ENCODE peak calls at places on chromosomes 6 and 20, in eight cellular contexts. A is ovary, B is AG10803, D is H1, F is upper lobe of right lung, J is IMR-90, L is GM06990, N is bronchial epithelial cell. G is an unnamed sample.

GRCh38 chr6:56794421-56794820 is 151.7 kb upstream of the DST start:
- DNase-seq in A (no peak), B (no peak), D (no peak), F (no peak), J (no peak), L (no peak), N (peak; percentile 50), G (no peak)

GRCh38 chr6:52595000-52595795 is 18.3 kb upstream of the TRAM2 start:
- DNase-seq in A (peak; percentile 59), B (peak; percentile 82), D (no peak), F (no peak), J (peak; percentile 94), L (peak; percentile 26), N (peak; percentile 61), G (peak; percentile 50)

GRCh38 chr6:38065734-38066133 is 246.2 kb downstream of the ZFAND3 start:
- DNase-seq in A (no peak), B (no peak), D (no peak), F (no peak), J (no peak), L (peak; percentile 15), N (no peak), G (no peak)

GRCh38 chr20:10603971-10604864 is 69.6 kb downstream of the JAG1 start:
- DNase-seq in A (peak; percentile 43), B (peak; percentile 94), D (no peak), F (no peak), J (peak; percentile 94), L (no peak), N (peak; percentile 90), G (no peak)

GRCh38 chr6:100892116-100892515 is 11.0 kb upstream of the ASCC3 start:
- DNase-seq in A (no peak), B (no peak), D (peak; percentile 54), F (no peak), J (no peak), L (no peak), N (no peak), G (no peak)

GRCh38 chr6:15663057-15663638 is 320 bp upstream of the DTNBP1 start:
- DNase-seq in A (no peak), B (peak; percentile 53), D (no peak), F (no peak), J (peak; percentile 57), L (no peak), N (peak; percentile 40), G (peak; percentile 94)

GRCh38 chr20:62951896-62952372 is 575 bp upstream of the SLC17A9 start:
- DNase-seq in A (no peak), B (no peak), D (no peak), F (no peak), J (no peak), L (no peak), N (no peak), G (no peak)

GRCh38 chr6:159929819-159930218 is 39.0 kb downstream of the MAS1 start:
- DNase-seq in A (peak; percentile 44), B (no peak), D (no peak), F (no peak), J (no peak), L (peak; percentile 65), N (peak; percentile 8), G (peak; percentile 24)

GRCh38 chr20:37986873-37987601 is 46.2 kb downstream of the TTI1 start:
- DNase-seq in A (no peak), B (peak; percentile 77), D (no peak), F (peak; percentile 84), J (peak; percentile 6), L (no peak), N (no peak), G (no peak)

GRCh38 chr20:50276119-50277063 is 85.8 kb downstream of the CEBPB start:
- DNase-seq in A (no peak), B (no peak), D (no peak), F (no peak), J (no peak), L (no peak), N (no peak), G (no peak)

GRCh38 chr6:22042713-22043112 is 254.1 kb downstream of the PRL start:
- DNase-seq in A (peak; percentile 56), B (no peak), D (no peak), F (no peak), J (no peak), L (no peak), N (no peak), G (no peak)

GRCh38 chr6:31068738-31069340 is 43.5 kb downstream of the C6orf15 start:
- DNase-seq in A (peak; percentile 72), B (peak; percentile 78), D (peak; percentile 90), F (peak; percentile 85), J (peak; percentile 83), L (peak; percentile 59), N (peak; percentile 72), G (peak; percentile 87)

GRCh38 chr6:116047173-116047933 is 13.3 kb downstream of the FRK start:
- DNase-seq in A (no peak), B (peak; percentile 6), D (no peak), F (no peak), J (peak; percentile 50), L (no peak), N (peak; percentile 59), G (no peak)

GRCh38 chr6:167827062-167827587 is 414 bp downstream of the AFDN start:
- DNase-seq in A (peak; percentile 72), B (peak; percentile 16), D (peak; percentile 63), F (peak; percentile 74), J (no peak), L (no peak), N (no peak), G (peak; percentile 84)

GRCh38 chr6:126937426-126937825 is 181.0 kb upstream of the RSPO3 start:
- DNase-seq in A (no peak), B (peak; percentile 25), D (no peak), F (no peak), J (no peak), L (no peak), N (no peak), G (no peak)

GRCh38 chr6:74366634-74367033 is 670.6 kb downstream of the CD109 start:
- DNase-seq in A (no peak), B (no peak), D (no peak), F (no peak), J (peak; percentile 68), L (no peak), N (peak; percentile 85), G (no peak)

GRCh38 chr20:51019598-51020592 is 3.0 kb downstream of the KCNG1 start:
- DNase-seq in A (no peak), B (no peak), D (no peak), F (no peak), J (no peak), L (no peak), N (peak; percentile 55), G (no peak)

GRCh38 chr20:59431014-59431413 is 130.6 kb downstream of the EDN3 start:
- DNase-seq in A (no peak), B (no peak), D (no peak), F (no peak), J (no peak), L (no peak), N (no peak), G (no peak)

GRCh38 chr20:59424976-59425375 is 124.6 kb downstream of the EDN3 start:
- DNase-seq in A (no peak), B (no peak), D (no peak), F (no peak), J (no peak), L (no peak), N (no peak), G (no peak)

GRCh38 chr20:59425572-59425971 is 125.2 kb downstream of the EDN3 start:
- DNase-seq in A (no peak), B (no peak), D (no peak), F (no peak), J (no peak), L (no peak), N (no peak), G (no peak)

GRCh38 chr20:59428006-59428405 is 127.6 kb downstream of the EDN3 start:
- DNase-seq in A (no peak), B (no peak), D (no peak), F (no peak), J (no peak), L (no peak), N (no peak), G (no peak)

GRCh38 chr20:59428441-59429205 is 128.2 kb downstream of the EDN3 start:
- DNase-seq in A (no peak), B (no peak), D (no peak), F (no peak), J (no peak), L (no peak), N (peak; percentile 12), G (no peak)
- TF ChIP-seq CTCF in A (no peak), B (no peak), D (peak; percentile 26), F (no peak), J (no peak), L (peak; percentile 35), N (no peak), G (no peak)

DNA sequence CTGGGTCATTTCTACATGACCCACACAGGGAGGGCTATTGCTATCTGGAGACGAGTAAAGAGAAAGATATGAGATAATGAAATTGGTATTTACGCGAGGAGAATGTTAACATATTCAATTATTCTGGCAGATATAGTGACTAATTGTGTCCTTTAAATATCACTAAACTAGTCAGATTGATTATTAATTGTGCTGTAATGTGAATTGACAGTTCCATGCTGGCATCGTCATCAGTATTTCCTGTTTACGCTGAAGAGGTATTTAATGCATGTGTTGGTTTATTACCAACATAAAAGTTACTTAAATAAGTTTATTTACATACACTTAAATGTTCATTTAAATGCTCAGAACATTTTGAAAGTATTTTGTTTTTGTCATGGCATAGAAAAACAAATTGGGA is 35.7 kb upstream of the OGFRL1 start:
- DNase-seq in A (no peak), B (no peak), D (no peak), F (no peak), J (no peak), L (no peak), N (no peak), G (no peak)
- TF ChIP-seq CTCF in A (no peak), B (no peak), D (no peak), F (no peak), J (no peak), L (no peak), N (no peak), G (no peak)

GRCh38 chr6:23086100-23086499 is 516.7 kb downstream of the HDGFL1 start:
- DNase-seq in A (no peak), B (no peak), D (no peak), F (no peak), J (no peak), L (no peak), N (no peak), G (no peak)

GRCh38 chr6:23077797-23078196 is 508.4 kb downstream of the HDGFL1 start:
- DNase-seq in A (no peak), B (no peak), D (no peak), F (no peak), J (no peak), L (no peak), N (no peak), G (no peak)

DNA sequence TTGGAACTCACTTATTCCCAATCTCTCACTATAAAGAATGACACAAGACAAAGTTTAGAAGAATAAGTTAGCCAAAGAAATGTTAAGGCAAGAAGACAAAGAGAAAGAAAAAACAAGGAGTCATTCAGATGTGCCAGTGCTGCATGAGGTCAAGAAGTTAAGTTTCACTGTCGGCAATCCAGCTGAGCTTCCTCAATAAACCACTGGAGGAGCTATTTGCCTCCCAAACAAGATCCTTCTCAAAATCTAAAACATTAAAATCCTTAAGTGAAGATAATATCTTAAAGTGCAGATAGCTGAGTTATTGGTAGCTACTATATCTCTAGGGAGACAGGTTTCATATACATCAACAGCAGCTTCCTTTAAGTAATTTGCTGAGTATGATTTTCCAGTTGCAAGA is 512.3 kb downstream of the HDGFL1 start:
- DNase-seq in A (no peak), B (no peak), D (no peak), F (no peak), J (no peak), L (no peak), N (no peak), G (no peak)
- TF ChIP-seq CTCF in A (no peak), B (peak; percentile 30), D (no peak), F (no peak), J (peak; percentile 11), L (no peak), N (peak; percentile 18), G (no peak)

GRCh38 chr6:42996513-42996912 is 12.1 kb downstream of the PPP2R5D start:
- DNase-seq in A (no peak), B (no peak), D (no peak), F (no peak), J (no peak), L (no peak), N (no peak), G (no peak)
- TF ChIP-seq CTCF in A (no peak), B (peak; percentile 12), D (no peak), F (no peak), J (peak; percentile 19), L (no peak), N (no peak), G (no peak)

G was measured in GM20000.